ENCODE peak calls at places on chromosomes 11 and 22, in ten cellular contexts. One of them, this sample, is unnamed.

GRCh38 chr11:1707751-1708150 is 10.8 kb downstream of the KRTAP5-6 start:
- DNase-seq in choroid plexus epithelial cell: no peak
- DNase-seq in heart left ventricle: no peak
- DNase-seq in H9: no peak
- DNase-seq in bronchial epithelial cell: no peak
- DNase-seq in NB4: peak
- DNase-seq in foreskin fibroblast: no peak
- DNase-seq in SK-N-SH: no peak
- DNase-seq in AG09319: no peak
- DNase-seq in brain microvascular endothelial cell: no peak
- DNase-seq in this sample: no peak

GRCh38 chr11:71474771-71475483 is 21.9 kb downstream of the NADSYN1 start:
- DNase-seq in choroid plexus epithelial cell: no peak
- DNase-seq in heart left ventricle: no peak
- DNase-seq in H9: no peak
- DNase-seq in bronchial epithelial cell: no peak
- DNase-seq in NB4: no peak
- DNase-seq in foreskin fibroblast: no peak
- DNase-seq in SK-N-SH: no peak
- DNase-seq in AG09319: no peak
- DNase-seq in brain microvascular endothelial cell: no peak
- DNase-seq in this sample: no peak

GRCh38 chr11:96200243-96200642 is 142.8 kb downstream of the MAML2 start:
- DNase-seq in choroid plexus epithelial cell: peak
- DNase-seq in heart left ventricle: no peak
- DNase-seq in H9: no peak
- DNase-seq in bronchial epithelial cell: no peak
- DNase-seq in NB4: no peak
- DNase-seq in foreskin fibroblast: peak
- DNase-seq in SK-N-SH: no peak
- DNase-seq in AG09319: peak
- DNase-seq in brain microvascular endothelial cell: peak
- DNase-seq in this sample: peak

GRCh38 chr11:113505541-113506375 is 30.6 kb upstream of the DRD2 start:
- DNase-seq in choroid plexus epithelial cell: no peak
- DNase-seq in heart left ventricle: no peak
- DNase-seq in H9: peak
- DNase-seq in bronchial epithelial cell: peak
- DNase-seq in NB4: peak
- DNase-seq in foreskin fibroblast: peak
- DNase-seq in SK-N-SH: peak
- DNase-seq in AG09319: no peak
- DNase-seq in brain microvascular endothelial cell: peak
- DNase-seq in this sample: peak

GRCh38 chr22:46941958-46942815 is 179.7 kb downstream of the TBC1D22A start:
- DNase-seq in choroid plexus epithelial cell: no peak
- DNase-seq in heart left ventricle: peak
- DNase-seq in H9: no peak
- DNase-seq in bronchial epithelial cell: no peak
- DNase-seq in NB4: no peak
- DNase-seq in foreskin fibroblast: no peak
- DNase-seq in SK-N-SH: no peak
- DNase-seq in AG09319: peak
- DNase-seq in brain microvascular endothelial cell: no peak
- DNase-seq in this sample: no peak

GRCh38 chr11:67303132-67303988 is at the start of gene SSH3:
- DNase-seq in choroid plexus epithelial cell: peak
- DNase-seq in heart left ventricle: peak
- DNase-seq in H9: peak
- DNase-seq in bronchial epithelial cell: peak
- DNase-seq in NB4: peak
- DNase-seq in foreskin fibroblast: peak
- DNase-seq in SK-N-SH: peak
- DNase-seq in AG09319: no peak
- DNase-seq in brain microvascular endothelial cell: no peak
- DNase-seq in this sample: peak

GRCh38 chr11:102323542-102324261 is 6.4 kb downstream of the BIRC3 start:
- DNase-seq in choroid plexus epithelial cell: peak
- DNase-seq in heart left ventricle: no peak
- DNase-seq in H9: no peak
- DNase-seq in bronchial epithelial cell: peak
- DNase-seq in NB4: no peak
- DNase-seq in foreskin fibroblast: peak
- DNase-seq in SK-N-SH: no peak
- DNase-seq in AG09319: no peak
- DNase-seq in brain microvascular endothelial cell: peak
- DNase-seq in this sample: peak

GRCh38 chr22:23828800-23829680 is 9.8 kb downstream of the DERL3 start:
- DNase-seq in choroid plexus epithelial cell: no peak
- DNase-seq in heart left ventricle: peak
- DNase-seq in H9: no peak
- DNase-seq in bronchial epithelial cell: no peak
- DNase-seq in NB4: no peak
- DNase-seq in foreskin fibroblast: no peak
- DNase-seq in SK-N-SH: no peak
- DNase-seq in AG09319: no peak
- DNase-seq in brain microvascular endothelial cell: no peak
- DNase-seq in this sample: no peak

GRCh38 chr22:43275545-43275981 is 67.6 kb downstream of the SCUBE1 start:
- DNase-seq in choroid plexus epithelial cell: peak
- DNase-seq in heart left ventricle: no peak
- DNase-seq in H9: peak
- DNase-seq in bronchial epithelial cell: peak
- DNase-seq in NB4: peak
- DNase-seq in foreskin fibroblast: no peak
- DNase-seq in SK-N-SH: no peak
- DNase-seq in AG09319: no peak
- DNase-seq in brain microvascular endothelial cell: peak
- DNase-seq in this sample: peak

GRCh38 chr11:117146521-117146920 is 2.4 kb downstream of the PAFAH1B2 start:
- DNase-seq in choroid plexus epithelial cell: peak
- DNase-seq in heart left ventricle: no peak
- DNase-seq in H9: no peak
- DNase-seq in bronchial epithelial cell: no peak
- DNase-seq in NB4: peak
- DNase-seq in foreskin fibroblast: peak
- DNase-seq in SK-N-SH: no peak
- DNase-seq in AG09319: no peak
- DNase-seq in brain microvascular endothelial cell: peak
- DNase-seq in this sample: peak

GRCh38 chr11:3006505-3007260 is 14.6 kb upstream of the NAP1L4 start:
- DNase-seq in choroid plexus epithelial cell: no peak
- DNase-seq in heart left ventricle: no peak
- DNase-seq in H9: no peak
- DNase-seq in bronchial epithelial cell: no peak
- DNase-seq in NB4: peak
- DNase-seq in foreskin fibroblast: no peak
- DNase-seq in SK-N-SH: no peak
- DNase-seq in AG09319: no peak
- DNase-seq in brain microvascular endothelial cell: no peak
- DNase-seq in this sample: no peak

GRCh38 chr11:94754335-94754734 is 13.8 kb upstream of the AMOTL1 start:
- DNase-seq in choroid plexus epithelial cell: no peak
- DNase-seq in heart left ventricle: no peak
- DNase-seq in H9: no peak
- DNase-seq in bronchial epithelial cell: no peak
- DNase-seq in NB4: no peak
- DNase-seq in foreskin fibroblast: no peak
- DNase-seq in SK-N-SH: no peak
- DNase-seq in AG09319: no peak
- DNase-seq in brain microvascular endothelial cell: no peak
- DNase-seq in this sample: no peak

GRCh38 chr11:326592-326841 is 5.9 kb upstream of the IFITM3 start:
- DNase-seq in choroid plexus epithelial cell: no peak
- DNase-seq in heart left ventricle: no peak
- DNase-seq in H9: no peak
- DNase-seq in bronchial epithelial cell: no peak
- DNase-seq in NB4: no peak
- DNase-seq in foreskin fibroblast: no peak
- DNase-seq in SK-N-SH: peak
- DNase-seq in AG09319: no peak
- DNase-seq in brain microvascular endothelial cell: no peak
- DNase-seq in this sample: no peak

GRCh38 chr11:6755303-6755952 is 16.3 kb downstream of the OR2AG2 start:
- DNase-seq in choroid plexus epithelial cell: peak
- DNase-seq in heart left ventricle: no peak
- DNase-seq in H9: peak
- DNase-seq in bronchial epithelial cell: peak
- DNase-seq in NB4: peak
- DNase-seq in foreskin fibroblast: peak
- DNase-seq in SK-N-SH: peak
- DNase-seq in AG09319: no peak
- DNase-seq in brain microvascular endothelial cell: peak
- DNase-seq in this sample: peak

GRCh38 chr22:41197808-41198585 is 7.1 kb upstream of the L3MBTL2 start:
- DNase-seq in choroid plexus epithelial cell: no peak
- DNase-seq in heart left ventricle: no peak
- DNase-seq in H9: no peak
- DNase-seq in bronchial epithelial cell: peak
- DNase-seq in NB4: peak
- DNase-seq in foreskin fibroblast: peak
- DNase-seq in SK-N-SH: peak
- DNase-seq in AG09319: no peak
- DNase-seq in brain microvascular endothelial cell: no peak
- DNase-seq in this sample: no peak

GRCh38 chr11:131179867-131180266 is 190.5 kb upstream of the NTM start:
- DNase-seq in choroid plexus epithelial cell: no peak
- DNase-seq in heart left ventricle: no peak
- DNase-seq in H9: no peak
- DNase-seq in bronchial epithelial cell: no peak
- DNase-seq in NB4: no peak
- DNase-seq in foreskin fibroblast: no peak
- DNase-seq in SK-N-SH: no peak
- DNase-seq in AG09319: no peak
- DNase-seq in brain microvascular endothelial cell: no peak
- DNase-seq in this sample: no peak

GRCh38 chr11:65446446-65447277 is 24.1 kb downstream of the NEAT1 start:
- DNase-seq in choroid plexus epithelial cell: peak
- DNase-seq in heart left ventricle: no peak
- DNase-seq in H9: no peak
- DNase-seq in bronchial epithelial cell: peak
- DNase-seq in NB4: no peak
- DNase-seq in foreskin fibroblast: no peak
- DNase-seq in SK-N-SH: no peak
- DNase-seq in AG09319: no peak
- DNase-seq in brain microvascular endothelial cell: peak
- DNase-seq in this sample: peak

GRCh38 chr22:29163808-29164207 is 41.9 kb upstream of the EMID1 start:
- DNase-seq in choroid plexus epithelial cell: no peak
- DNase-seq in heart left ventricle: no peak
- DNase-seq in H9: no peak
- DNase-seq in bronchial epithelial cell: no peak
- DNase-seq in NB4: no peak
- DNase-seq in foreskin fibroblast: no peak
- DNase-seq in SK-N-SH: no peak
- DNase-seq in AG09319: no peak
- DNase-seq in brain microvascular endothelial cell: no peak
- DNase-seq in this sample: no peak
- TF ChIP-seq CTCF in choroid plexus epithelial cell: no peak
- TF ChIP-seq CTCF in heart left ventricle: no peak
- TF ChIP-seq CTCF in H9: no peak
- TF ChIP-seq CTCF in bronchial epithelial cell: no peak
- TF ChIP-seq CTCF in NB4: no peak
- TF ChIP-seq CTCF in foreskin fibroblast: no peak
- TF ChIP-seq CTCF in SK-N-SH: no peak
- TF ChIP-seq CTCF in AG09319: no peak
- TF ChIP-seq CTCF in brain microvascular endothelial cell: no peak
- TF ChIP-seq CTCF in this sample: no peak

GRCh38 chr11:30314625-30315024 is 8.3 kb upstream of the ARL14EP start:
- DNase-seq in choroid plexus epithelial cell: peak
- DNase-seq in heart left ventricle: no peak
- DNase-seq in H9: no peak
- DNase-seq in bronchial epithelial cell: peak
- DNase-seq in NB4: no peak
- DNase-seq in foreskin fibroblast: peak
- DNase-seq in SK-N-SH: no peak
- DNase-seq in AG09319: no peak
- DNase-seq in brain microvascular endothelial cell: no peak
- DNase-seq in this sample: no peak
- TF ChIP-seq CTCF in choroid plexus epithelial cell: peak
- TF ChIP-seq CTCF in heart left ventricle: peak
- TF ChIP-seq CTCF in H9: peak
- TF ChIP-seq CTCF in bronchial epithelial cell: peak
- TF ChIP-seq CTCF in NB4: peak
- TF ChIP-seq CTCF in foreskin fibroblast: peak
- TF ChIP-seq CTCF in SK-N-SH: peak
- TF ChIP-seq CTCF in AG09319: peak
- TF ChIP-seq CTCF in brain microvascular endothelial cell: peak
- TF ChIP-seq CTCF in this sample: peak

DNA sequence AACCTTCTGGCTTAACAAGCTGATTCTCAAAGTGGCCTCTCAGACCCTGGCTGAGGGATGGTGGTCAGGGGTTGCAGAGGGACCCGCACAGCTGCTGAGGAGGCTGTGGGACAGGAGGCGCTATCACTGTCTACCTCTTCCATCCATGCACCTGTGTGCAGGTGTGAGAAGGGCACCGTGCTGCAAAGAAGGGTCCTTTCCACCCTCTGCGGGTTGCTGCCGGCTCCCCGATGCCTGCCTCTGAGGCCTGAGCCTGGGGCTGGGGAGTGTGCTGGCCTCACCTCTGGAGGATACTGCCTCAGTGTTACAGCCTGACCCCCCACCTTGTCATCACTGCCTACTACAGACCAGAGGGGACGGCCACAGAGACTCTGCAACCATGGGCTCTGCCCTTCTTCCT is 66.1 kb upstream of the B3GAT1 start:
- DNase-seq in choroid plexus epithelial cell: no peak
- DNase-seq in heart left ventricle: no peak
- DNase-seq in H9: peak
- DNase-seq in bronchial epithelial cell: no peak
- DNase-seq in NB4: no peak
- DNase-seq in foreskin fibroblast: no peak
- DNase-seq in SK-N-SH: no peak
- DNase-seq in AG09319: no peak
- DNase-seq in brain microvascular endothelial cell: no peak
- DNase-seq in this sample: no peak
- TF ChIP-seq CTCF in choroid plexus epithelial cell: no peak
- TF ChIP-seq CTCF in heart left ventricle: no peak
- TF ChIP-seq CTCF in H9: no peak
- TF ChIP-seq CTCF in bronchial epithelial cell: no peak
- TF ChIP-seq CTCF in NB4: no peak
- TF ChIP-seq CTCF in foreskin fibroblast: no peak
- TF ChIP-seq CTCF in SK-N-SH: no peak
- TF ChIP-seq CTCF in AG09319: no peak
- TF ChIP-seq CTCF in brain microvascular endothelial cell: no peak
- TF ChIP-seq CTCF in this sample: no peak

GRCh38 chr11:104879514-104880190 is 18.6 kb downstream of the CASP12 start:
- DNase-seq in choroid plexus epithelial cell: no peak
- DNase-seq in heart left ventricle: no peak
- DNase-seq in H9: no peak
- DNase-seq in bronchial epithelial cell: no peak
- DNase-seq in NB4: no peak
- DNase-seq in foreskin fibroblast: no peak
- DNase-seq in SK-N-SH: no peak
- DNase-seq in AG09319: no peak
- DNase-seq in brain microvascular endothelial cell: no peak
- DNase-seq in this sample: no peak

GRCh38 chr11:104881117-104881794 is 17.0 kb downstream of the CASP12 start:
- DNase-seq in choroid plexus epithelial cell: no peak
- DNase-seq in heart left ventricle: no peak
- DNase-seq in H9: no peak
- DNase-seq in bronchial epithelial cell: no peak
- DNase-seq in NB4: no peak
- DNase-seq in foreskin fibroblast: no peak
- DNase-seq in SK-N-SH: no peak
- DNase-seq in AG09319: no peak
- DNase-seq in brain microvascular endothelial cell: no peak
- DNase-seq in this sample: no peak

GRCh38 chr11:104883342-104883741 is 14.9 kb downstream of the CASP12 start:
- DNase-seq in choroid plexus epithelial cell: no peak
- DNase-seq in heart left ventricle: no peak
- DNase-seq in H9: no peak
- DNase-seq in bronchial epithelial cell: peak
- DNase-seq in NB4: no peak
- DNase-seq in foreskin fibroblast: no peak
- DNase-seq in SK-N-SH: no peak
- DNase-seq in AG09319: no peak
- DNase-seq in brain microvascular endothelial cell: no peak
- DNase-seq in this sample: no peak
- TF ChIP-seq CTCF in choroid plexus epithelial cell: no peak
- TF ChIP-seq CTCF in heart left ventricle: no peak
- TF ChIP-seq CTCF in H9: no peak
- TF ChIP-seq CTCF in bronchial epithelial cell: no peak
- TF ChIP-seq CTCF in NB4: no peak
- TF ChIP-seq CTCF in foreskin fibroblast: no peak
- TF ChIP-seq CTCF in SK-N-SH: no peak
- TF ChIP-seq CTCF in AG09319: no peak
- TF ChIP-seq CTCF in brain microvascular endothelial cell: no peak
- TF ChIP-seq CTCF in this sample: no peak